ENCODE peak calls at places on chromosomes 1 and 21, in four cellular contexts. C, W, I and R are unnamed samples.
A peak's percentile ranks its signal among the peaks of the same experiment; 100 is the strongest.

GRCh38 chr1:192493584-192493983 is 82.0 kb upstream of the RGS1 start:
- DNase-seq in C (no peak), I (no peak), W (no peak), R (no peak)

GRCh38 chr21:31967334-31967733 is 94.5 kb downstream of the HUNK start:
- DNase-seq in C (no peak), I (no peak), W (no peak), R (no peak)

GRCh38 chr1:108190001-108190634 is 10.0 kb downstream of the SLC25A24 start:
- DNase-seq in W (no peak), C (no peak), I (no peak), R (no peak)

GRCh38 chr1:175498002-175498401 is 245.4 kb downstream of the TNR start:
- DNase-seq in W (no peak), I (peak; percentile 83), C (no peak), R (no peak)

GRCh38 chr1:17667641-17668040 is 87.5 kb upstream of the ACTL8 start:
- DNase-seq in I (no peak), C (no peak), W (no peak), R (no peak)

GRCh38 chr1:207283421-207283820 is 38.1 kb upstream of the CD55 start:
- DNase-seq in C (no peak), I (no peak), W (no peak), R (no peak)

GRCh38 chr1:16398371-16398953 is 31.4 kb downstream of the SZRD1 start:
- DNase-seq in I (no peak), W (no peak), C (no peak), R (no peak)

GRCh38 chr21:42238185-42238934 is 19.4 kb downstream of the ABCG1 start:
- DNase-seq in I (no peak), C (no peak), W (no peak), R (no peak)

GRCh38 chr1:199669916-199670315 is 357.6 kb upstream of the NR5A2 start:
- DNase-seq in I (no peak), W (no peak), C (no peak), R (no peak)

GRCh38 chr1:75097686-75098085 is 36.5 kb upstream of the LHX8 start:
- DNase-seq in W (no peak), C (no peak), I (no peak), R (no peak)

GRCh38 chr1:165616054-165616612 is 14.9 kb upstream of the MGST3 start:
- DNase-seq in W (no peak), C (no peak), I (no peak), R (no peak)

GRCh38 chr1:54360165-54361005 is 45.8 kb downstream of the SSBP3 start:
- DNase-seq in I (no peak), C (no peak), W (no peak), R (no peak)

GRCh38 chr1:156308078-156308477 is 9.0 kb upstream of the VHLL start:
- DNase-seq in C (peak; percentile 83), W (no peak), I (peak; percentile 69), R (no peak)

GRCh38 chr1:9350011-9350907 is 57.6 kb downstream of the SPSB1 start:
- DNase-seq in W (no peak), I (peak; percentile 82), C (peak; percentile 65), R (no peak)

GRCh38 chr1:24498589-24498988 is 4.0 kb upstream of the RCAN3 start:
- DNase-seq in W (no peak), C (no peak), I (no peak), R (no peak)

GRCh38 chr1:111190931-111191451 is 9.5 kb downstream of the DENND2D start:
- DNase-seq in I (peak; percentile 52), W (no peak), C (peak; percentile 61), R (no peak)

GRCh38 chr1:167198518-167199133 is 22.1 kb upstream of the POU2F1 start:
- DNase-seq in I (peak; percentile 31), W (no peak), C (no peak), R (peak; percentile 49)

GRCh38 chr1:21670956-21671902 is 2.1 kb upstream of the RAP1GAP start:
- DNase-seq in I (no peak), W (no peak), C (no peak), R (peak; percentile 17)

GRCh38 chr1:93938461-93939145 is 29.4 kb upstream of the GCLM start:
- DNase-seq in C (no peak), I (no peak), W (no peak), R (no peak)

GRCh38 chr1:53365405-53366063 is 37.7 kb upstream of the LRP8 start:
- DNase-seq in C (no peak), W (peak; percentile 26), I (no peak), R (peak; percentile 8)

GRCh38 chr1:12630946-12631540 is 12.8 kb upstream of the AADACL4 start:
- DNase-seq in W (no peak), I (no peak), C (no peak), R (no peak)
- H4K91ac ChIP-seq in W (peak overlapping the region; percentile 99), I (no peak overlapping the region), C (no peak overlapping the region), R (no peak overlapping the region)

GRCh38 chr1:178024504-178024903 is 54.6 kb upstream of the SEC16B start:
- DNase-seq in W (no peak), C (no peak), I (no peak), R (no peak)
- H2BK5ac ChIP-seq in W (no peak overlapping the region), C (no peak overlapping the region), I (no peak overlapping the region), R (no peak overlapping the region)

GRCh38 chr1:47574451-47575165 is 136.8 kb downstream of the FOXD2 start:
- DNase-seq in C (no peak), W (no peak), I (no peak), R (no peak)
- H2AK5ac ChIP-seq in C (no peak overlapping the region), W (no peak overlapping the region), I (no peak overlapping the region), R (no peak overlapping the region)

GRCh38 chr21:44964381-44964780 is 24.6 kb downstream of the SLX9 start:
- DNase-seq in W (no peak), C (no peak), I (no peak), R (no peak)

GRCh38 chr21:44967082-44968047 is 27.5 kb downstream of the SLX9 start:
- DNase-seq in C (no peak), W (no peak), I (no peak), R (no peak)

GRCh38 chr21:44962481-44962966 is 22.7 kb downstream of the SLX9 start:
- DNase-seq in C (peak; percentile 100), W (no peak), I (peak; percentile 97), R (no peak)

GRCh38 chr21:44966135-44967081 is 26.6 kb downstream of the SLX9 start:
- DNase-seq in C (no peak), I (no peak), W (no peak), R (no peak)

GRCh38 chr21:44965251-44966022 is 25.6 kb downstream of the SLX9 start:
- DNase-seq in W (no peak), I (peak; percentile 37), C (peak; percentile 94), R (no peak)
- H4K91ac ChIP-seq in W (no peak overlapping the region), I (peak overlapping the region; percentile 18), C (peak overlapping the region; percentile 48), R (no peak overlapping the region)